ENCODE peak calls at places on chromosomes 3 and 15, in nine cellular contexts. E is A549, F is WTC11, S is HCT116, D is SK-N-SH, I is K562, Y is endothelial cell of umbilical vein, Q is H1, L is HepG2. J is an unnamed sample.

GRCh38 chr3:182596673-182597410 is 196.5 kb upstream of the ATP11B start:
- DNase-seq in E (no peak), F (no peak), S (no peak), D (no peak), I (no peak), Y (no peak), Q (no peak), L (no peak), J (no peak)

GRCh38 chr3:194204036-194204792 is 68.3 kb downstream of the HES1 start:
- DNase-seq in E (peak), F (peak), S (no peak), D (no peak), I (no peak), Y (no peak), Q (peak), L (no peak), J (peak)

GRCh38 chr3:176953106-176954080 is 243.9 kb downstream of the TBL1XR1 start:
- DNase-seq in E (no peak), F (no peak), S (no peak), D (no peak), I (no peak), Y (no peak), Q (no peak), L (no peak), J (no peak)

GRCh38 chr3:183247190-183247589 is 5.9 kb upstream of the B3GNT5 start:
- DNase-seq in E (no peak), F (no peak), S (no peak), D (no peak), I (no peak), Y (no peak), Q (peak), L (no peak), J (no peak)

GRCh38 chr3:184874709-184875644 is 63.0 kb downstream of the VPS8 start:
- DNase-seq in E (peak), F (peak), S (peak), D (peak), I (peak), Y (peak), Q (no peak), L (peak), J (peak)

GRCh38 chr3:18982920-18983319 is 165.4 kb upstream of the KCNH8 start:
- DNase-seq in E (no peak), F (no peak), S (no peak), D (no peak), I (no peak), Y (no peak), Q (no peak), L (no peak), J (no peak)

GRCh38 chr15:77144028-77144427 is 73.1 kb upstream of the TSPAN3 start:
- DNase-seq in E (no peak), F (no peak), S (no peak), D (no peak), I (no peak), Y (peak), Q (no peak), L (no peak), J (no peak)

GRCh38 chr3:130635285-130635684 is 111.3 kb downstream of the PIK3R4 start:
- DNase-seq in E (no peak), F (no peak), S (no peak), D (no peak), I (no peak), Y (no peak), Q (no peak), L (no peak), J (no peak)

GRCh38 chr3:196754215-196754937 is 14.7 kb downstream of the PAK2 start:
- DNase-seq in E (no peak), F (no peak), S (no peak), D (peak), I (no peak), Y (peak), Q (no peak), L (peak), J (no peak)

GRCh38 chr3:102174312-102174712 is 260.5 kb upstream of the ZPLD1 start:
- DNase-seq in E (no peak), F (no peak), S (no peak), D (no peak), I (no peak), Y (peak), Q (no peak), L (no peak), J (no peak)

GRCh38 chr15:70664494-70664893 is 98.9 kb downstream of the UACA start:
- DNase-seq in E (no peak), F (no peak), S (no peak), D (no peak), I (no peak), Y (no peak), Q (no peak), L (no peak), J (no peak)

GRCh38 chr15:52351206-52351907 is 55.8 kb upstream of the MYO5C start:
- DNase-seq in E (no peak), F (no peak), S (no peak), D (no peak), I (no peak), Y (no peak), Q (no peak), L (no peak), J (peak)

GRCh38 chr3:195096053-195096452 is 174.9 kb downstream of the XXYLT1 start:
- DNase-seq in E (no peak), F (no peak), S (no peak), D (no peak), I (no peak), Y (no peak), Q (no peak), L (no peak), J (no peak)

GRCh38 chr15:79450648-79451047 is 18.5 kb downstream of the MINAR1 start:
- DNase-seq in E (no peak), F (no peak), S (no peak), D (peak), I (peak), Y (no peak), Q (no peak), L (peak), J (no peak)

GRCh38 chr3:111301238-111301798 is 229.7 kb downstream of the NECTIN3 start:
- DNase-seq in E (no peak), F (no peak), S (no peak), D (no peak), I (no peak), Y (no peak), Q (no peak), L (no peak), J (no peak)

GRCh38 chr15:69719527-69719926 is 266.9 kb downstream of the RPLP1 start:
- DNase-seq in E (no peak), F (no peak), S (no peak), D (no peak), I (no peak), Y (no peak), Q (no peak), L (no peak), J (peak)

GRCh38 chr3:32869513-32870047 is 51.8 kb downstream of the TRIM71 start:
- DNase-seq in E (no peak), F (peak), S (no peak), D (no peak), I (no peak), Y (no peak), Q (peak), L (no peak), J (no peak)

GRCh38 chr15:62896969-62897486 is 145.5 kb upstream of the TPM1 start:
- DNase-seq in E (peak), F (no peak), S (peak), D (peak), I (peak), Y (peak), Q (no peak), L (peak), J (no peak)

GRCh38 chr3:130699765-130700164 is 46.9 kb downstream of the PIK3R4 start:
- DNase-seq in E (peak), F (no peak), S (peak), D (no peak), I (peak), Y (peak), Q (no peak), L (peak), J (peak)

GRCh38 chr3:71341721-71342120 is 241.8 kb downstream of the FOXP1 start:
- DNase-seq in E (no peak), F (no peak), S (no peak), D (no peak), I (no peak), Y (peak), Q (no peak), L (no peak), J (no peak)

GRCh38 chr3:87128006-87128405 is 99.1 kb upstream of the CHMP2B start:
- DNase-seq in E (no peak), F (no peak), S (no peak), D (no peak), I (no peak), Y (no peak), Q (no peak), L (no peak), J (no peak)

GRCh38 chr3:43181202-43181910 is 75.5 kb upstream of the POMGNT2 start:
- DNase-seq in E (no peak), F (no peak), S (no peak), D (no peak), I (no peak), Y (no peak), Q (no peak), L (no peak), J (no peak)

GRCh38 chr3:66763294-66763693 is 234.8 kb upstream of the KBTBD8 start:
- DNase-seq in E (no peak), F (no peak), S (no peak), D (no peak), I (no peak), Y (no peak), Q (no peak), L (no peak), J (no peak)

GRCh38 chr15:56496635-56497034 is 31.7 kb upstream of the MNS1 start:
- DNase-seq in E (peak), F (no peak), S (peak), D (peak), I (peak), Y (peak), Q (no peak), L (peak), J (peak)

GRCh38 chr3:168885028-168885427 is 778.5 kb downstream of the MECOM start:
- DNase-seq in E (no peak), F (no peak), S (no peak), D (no peak), I (no peak), Y (peak), Q (no peak), L (no peak), J (no peak)

GRCh38 chr3:104510091-104510860 is 856.4 kb upstream of the ALCAM start:
- DNase-seq in E (no peak), F (no peak), S (no peak), D (no peak), I (no peak), Y (no peak), Q (no peak), L (no peak), J (no peak)

GRCh38 chr15:93066834-93067648 is 22.0 kb downstream of the RGMA start:
- DNase-seq in E (no peak), F (no peak), S (no peak), D (no peak), I (no peak), Y (no peak), Q (no peak), L (no peak), J (no peak)

GRCh38 chr3:72183489-72183888 is 398.5 kb upstream of the PROK2 start:
- DNase-seq in E (no peak), F (no peak), S (no peak), D (no peak), I (no peak), Y (no peak), Q (no peak), L (no peak), J (no peak)

GRCh38 chr3:138875754-138876664 is 41.3 kb upstream of the PIK3CB start:
- DNase-seq in E (no peak), F (no peak), S (no peak), D (no peak), I (peak), Y (peak), Q (no peak), L (no peak), J (peak)

GRCh38 chr3:164864454-164864853 is 213.8 kb downstream of the SI start:
- DNase-seq in E (no peak), F (no peak), S (no peak), D (no peak), I (no peak), Y (no peak), Q (no peak), L (no peak), J (no peak)

GRCh38 chr3:98172621-98173020 is 6.1 kb downstream of the OR5H15 start:
- DNase-seq in E (no peak), F (no peak), S (no peak), D (no peak), I (no peak), Y (no peak), Q (no peak), L (no peak), J (no peak)

GRCh38 chr3:37214076-37214475 is 39.7 kb upstream of the LRRFIP2 start:
- DNase-seq in E (no peak), F (peak), S (no peak), D (no peak), I (no peak), Y (no peak), Q (peak), L (no peak), J (no peak)

GRCh38 chr15:70347766-70348558 is 250.2 kb upstream of the TLE3 start:
- DNase-seq in E (no peak), F (no peak), S (no peak), D (no peak), I (no peak), Y (no peak), Q (no peak), L (no peak), J (peak)

GRCh38 chr3:129276385-129276784 is 2.3 kb upstream of the HMCES start:
- DNase-seq in E (no peak), F (no peak), S (no peak), D (no peak), I (no peak), Y (no peak), Q (no peak), L (no peak), J (no peak)

GRCh38 chr15:74826372-74826819 is at the start of gene CPLX3:
- DNase-seq in E (no peak), F (peak), S (no peak), D (peak), I (peak), Y (no peak), Q (peak), L (no peak), J (peak)

GRCh38 chr3:168517514-168518071 is 421.9 kb upstream of the GOLIM4 start:
- DNase-seq in E (no peak), F (no peak), S (no peak), D (no peak), I (no peak), Y (no peak), Q (no peak), L (peak), J (no peak)

GRCh38 chr3:108918866-108919265 is 34.8 kb downstream of the GUCA1C start:
- DNase-seq in E (no peak), F (no peak), S (no peak), D (no peak), I (no peak), Y (no peak), Q (no peak), L (no peak), J (no peak)

GRCh38 chr15:31203999-31204398 is 102.5 kb upstream of the TRPM1 start:
- DNase-seq in E (no peak), F (no peak), S (no peak), D (no peak), I (no peak), Y (no peak), Q (no peak), L (no peak), J (no peak)

GRCh38 chr15:31206386-31207174 is 105.1 kb upstream of the TRPM1 start:
- DNase-seq in E (no peak), F (no peak), S (no peak), D (peak), I (no peak), Y (no peak), Q (no peak), L (no peak), J (no peak)

GRCh38 chr15:31202953-31203352 is 101.4 kb upstream of the TRPM1 start:
- DNase-seq in E (no peak), F (no peak), S (no peak), D (no peak), I (no peak), Y (no peak), Q (no peak), L (no peak), J (no peak)

GRCh38 chr15:31197497-31198414 is 96.2 kb upstream of the TRPM1 start:
- DNase-seq in E (no peak), F (peak), S (no peak), D (peak), I (peak), Y (peak), Q (peak), L (peak), J (peak)

GRCh38 chr15:31200735-31201151 is 99.2 kb upstream of the TRPM1 start:
- DNase-seq in E (peak), F (peak), S (no peak), D (peak), I (peak), Y (peak), Q (peak), L (peak), J (peak)
- TF ChIP-seq MAX in E (no peak), F (peak), S (no peak), D (no peak), I (no peak), Y (no peak), Q (no peak), L (no peak), J (no peak)

GRCh38 chr3:128145279-128145678 is 8.0 kb upstream of the EEFSEC start:
- DNase-seq in E (no peak), F (no peak), S (no peak), D (no peak), I (no peak), Y (no peak), Q (peak), L (no peak), J (peak)
- TF ChIP-seq MAX in E (no peak), F (no peak), S (no peak), D (no peak), I (no peak), Y (no peak), Q (no peak), L (no peak), J (no peak)

GRCh38 chr3:126370055-126370454 is 12.8 kb upstream of the KLF15 start:
- DNase-seq in E (no peak), F (no peak), S (no peak), D (no peak), I (no peak), Y (no peak), Q (no peak), L (no peak), J (no peak)
- TF ChIP-seq MAX in E (no peak), F (no peak), S (no peak), D (no peak), I (no peak), Y (no peak), Q (no peak), L (no peak), J (no peak)

GRCh38 chr3:157441102-157441622 is 4.5 kb downstream of the PTX3 start:
- DNase-seq in E (no peak), F (no peak), S (no peak), D (no peak), I (no peak), Y (no peak), Q (no peak), L (no peak), J (no peak)

GRCh38 chr3:157442729-157443128 is 6.1 kb downstream of the PTX3 start:
- DNase-seq in E (no peak), F (no peak), S (no peak), D (no peak), I (no peak), Y (no peak), Q (no peak), L (no peak), J (peak)

GRCh38 chr3:157438371-157438735 is 1.7 kb downstream of the PTX3 start:
- DNase-seq in E (no peak), F (peak), S (no peak), D (peak), I (no peak), Y (peak), Q (no peak), L (no peak), J (no peak)

DNA sequence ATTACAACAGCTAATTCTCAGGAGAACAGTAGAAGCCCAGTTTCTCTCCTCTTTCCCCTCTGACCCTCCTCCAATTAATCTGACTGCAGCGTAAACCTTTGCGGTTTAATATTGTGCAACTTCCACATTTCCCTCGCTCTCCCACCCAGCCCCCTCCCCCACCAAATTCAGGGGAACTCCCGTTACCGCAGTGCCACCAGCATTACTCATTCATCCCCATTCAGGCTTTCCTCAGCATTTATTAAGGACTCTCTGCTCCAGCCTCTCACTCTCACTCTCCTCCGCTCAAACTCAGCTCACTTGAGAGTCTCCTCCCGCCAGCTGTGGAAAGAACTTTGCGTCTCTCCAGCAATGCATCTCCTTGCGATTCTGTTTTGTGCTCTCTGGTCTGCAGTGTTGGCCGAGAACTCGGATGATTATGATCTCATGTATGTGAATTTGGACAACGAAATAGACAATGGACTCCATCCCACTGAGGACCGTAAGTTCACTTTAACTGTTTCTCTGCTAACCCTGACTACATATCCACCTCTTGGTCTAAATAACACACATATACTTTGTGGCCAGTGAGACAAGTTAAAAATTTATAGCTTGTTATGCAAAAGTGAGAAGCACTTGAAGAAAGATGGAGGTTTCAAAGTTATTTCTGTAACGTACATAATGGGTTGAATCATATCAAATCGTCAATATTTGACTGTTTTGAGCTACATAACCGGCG is at the start of gene PTX3:
- DNase-seq in E (no peak), F (peak), S (no peak), D (peak), I (no peak), Y (peak), Q (no peak), L (no peak), J (peak)
- TF ChIP-seq MAX in E (no peak), F (no peak), S (no peak), D (no peak), I (no peak), Y (no peak), Q (no peak), L (no peak), J (peak)

GRCh38 chr3:141740349-141740748 is 2.3 kb downstream of the RNF7 start:
- DNase-seq in E (no peak), F (no peak), S (no peak), D (no peak), I (no peak), Y (peak), Q (no peak), L (no peak), J (no peak)
- TF ChIP-seq MAX in E (no peak), F (no peak), S (no peak), D (no peak), I (no peak), Y (no peak), Q (no peak), L (no peak), J (no peak)

DNA sequence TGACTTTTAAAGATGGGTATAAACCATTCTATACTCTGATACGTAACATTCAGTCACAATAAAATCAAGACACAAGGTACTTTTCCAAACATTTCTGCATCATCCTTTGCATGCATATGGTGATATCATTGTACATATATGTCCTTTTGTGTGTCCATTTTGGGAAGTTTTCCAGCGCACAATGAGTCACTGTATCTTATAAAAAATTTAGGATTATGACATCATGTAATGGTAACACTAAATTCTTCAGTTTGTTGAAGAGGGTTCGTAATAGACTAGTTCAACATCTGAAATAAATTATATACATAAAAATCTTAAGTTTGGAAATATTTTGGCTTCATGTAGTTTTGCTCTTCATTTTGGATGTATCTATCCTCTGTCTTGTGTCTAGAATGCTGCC is 480.9 kb downstream of the ROBO1 start:
- DNase-seq in E (no peak), F (no peak), S (no peak), D (no peak), I (no peak), Y (no peak), Q (no peak), L (no peak), J (no peak)
- TF ChIP-seq MAX in E (no peak), F (no peak), S (no peak), D (no peak), I (no peak), Y (no peak), Q (no peak), L (no peak), J (no peak)

GRCh38 chr3:13687409-13687989 is 138.6 kb downstream of the FBLN2 start:
- DNase-seq in E (no peak), F (no peak), S (no peak), D (no peak), I (no peak), Y (no peak), Q (no peak), L (no peak), J (no peak)
- TF ChIP-seq MAX in E (no peak), F (no peak), S (no peak), D (no peak), I (no peak), Y (no peak), Q (no peak), L (no peak), J (no peak)

GRCh38 chr3:48504051-48504946 is at the start of gene SHISA5:
- DNase-seq in E (no peak), F (peak), S (no peak), D (peak), I (peak), Y (peak), Q (no peak), L (no peak), J (peak)
- TF ChIP-seq MAX in E (peak), F (peak), S (no peak), D (peak), I (no peak), Y (no peak), Q (no peak), L (no peak), J (no peak)

GRCh38 chr15:96410175-96411055 is 79.9 kb downstream of the NR2F2 start:
- DNase-seq in E (no peak), F (no peak), S (no peak), D (no peak), I (no peak), Y (peak), Q (peak), L (no peak), J (no peak)
- TF ChIP-seq MAX in E (no peak), F (no peak), S (no peak), D (no peak), I (no peak), Y (no peak), Q (no peak), L (no peak), J (no peak)

J was measured in NB4.